ENCODE peak calls at places on chromosome 5, in four cellular contexts. One of them, this sample, is unnamed.
A peak's percentile ranks its signal among the peaks of the same experiment; 100 is the strongest.

GRCh38 chr5:75049581-75050274 is 2.6 kb downstream of the GCNT4 start:
- DNase-seq in GM12878: no peak
- DNase-seq in HepG2: peak; percentile 69
- DNase-seq in K562: peak; percentile 66
- DNase-seq in this sample: peak; percentile 90

GRCh38 chr5:111061618-111062017 is 9.9 kb upstream of the TSLP start:
- DNase-seq in K562: no peak
- DNase-seq in HepG2: no peak
- DNase-seq in GM12878: no peak
- DNase-seq in this sample: no peak

GRCh38 chr5:168695436-168695835 is 116.3 kb upstream of the PANK3 start:
- DNase-seq in GM12878: no peak
- DNase-seq in HepG2: no peak
- DNase-seq in K562: no peak
- DNase-seq in this sample: no peak

GRCh38 chr5:78745985-78746384 is 97.4 kb upstream of the LHFPL2 start:
- DNase-seq in K562: no peak
- DNase-seq in HepG2: no peak
- DNase-seq in GM12878: no peak
- DNase-seq in this sample: peak; percentile 16

GRCh38 chr5:159850192-159850573 is 66.1 kb upstream of the ADRA1B start:
- DNase-seq in HepG2: no peak
- DNase-seq in GM12878: no peak
- DNase-seq in K562: no peak
- DNase-seq in this sample: peak; percentile 27

GRCh38 chr5:98769256-98770157 is 4.0 kb upstream of the RGMB start:
- DNase-seq in HepG2: no peak
- DNase-seq in GM12878: no peak
- DNase-seq in K562: no peak
- DNase-seq in this sample: peak; percentile 89

GRCh38 chr5:2887401-2888348 is 136.2 kb upstream of the IRX2 start:
- DNase-seq in K562: no peak
- DNase-seq in HepG2: no peak
- DNase-seq in GM12878: no peak
- DNase-seq in this sample: no peak

GRCh38 chr5:61924251-61924650 is 381.8 kb upstream of the KIF2A start:
- DNase-seq in K562: no peak
- DNase-seq in GM12878: no peak
- DNase-seq in HepG2: no peak
- DNase-seq in this sample: no peak

GRCh38 chr5:109911731-109912130 is 222.0 kb downstream of the MAN2A1 start:
- DNase-seq in GM12878: no peak
- DNase-seq in K562: no peak
- DNase-seq in HepG2: no peak
- DNase-seq in this sample: no peak

GRCh38 chr5:81128416-81128815 is 104.7 kb upstream of the CKMT2 start:
- DNase-seq in HepG2: no peak
- DNase-seq in GM12878: no peak
- DNase-seq in K562: no peak
- DNase-seq in this sample: no peak

GRCh38 chr5:33734541-33734940 is 157.2 kb downstream of the ADAMTS12 start:
- DNase-seq in HepG2: no peak
- DNase-seq in GM12878: no peak
- DNase-seq in K562: no peak
- DNase-seq in this sample: peak; percentile 44

GRCh38 chr5:173567548-173567947 is 48.9 kb downstream of the BOD1 start:
- DNase-seq in K562: no peak
- DNase-seq in GM12878: no peak
- DNase-seq in HepG2: no peak
- DNase-seq in this sample: no peak

GRCh38 chr5:101897914-101898313 is 398.2 kb downstream of the SLCO4C1 start:
- DNase-seq in K562: no peak
- DNase-seq in HepG2: no peak
- DNase-seq in GM12878: peak; percentile 1
- DNase-seq in this sample: peak; percentile 53

GRCh38 chr5:53045263-53045662 is 56.1 kb downstream of the ITGA2 start:
- DNase-seq in GM12878: no peak
- DNase-seq in K562: no peak
- DNase-seq in HepG2: no peak
- DNase-seq in this sample: no peak

GRCh38 chr5:53052499-53052898 is 57.1 kb downstream of the MOCS2 start:
- DNase-seq in HepG2: no peak
- DNase-seq in GM12878: no peak
- DNase-seq in K562: no peak
- DNase-seq in this sample: no peak

GRCh38 chr5:53053364-53053763 is 56.2 kb downstream of the MOCS2 start:
- DNase-seq in K562: no peak
- DNase-seq in GM12878: no peak
- DNase-seq in HepG2: no peak
- DNase-seq in this sample: no peak

DNA sequence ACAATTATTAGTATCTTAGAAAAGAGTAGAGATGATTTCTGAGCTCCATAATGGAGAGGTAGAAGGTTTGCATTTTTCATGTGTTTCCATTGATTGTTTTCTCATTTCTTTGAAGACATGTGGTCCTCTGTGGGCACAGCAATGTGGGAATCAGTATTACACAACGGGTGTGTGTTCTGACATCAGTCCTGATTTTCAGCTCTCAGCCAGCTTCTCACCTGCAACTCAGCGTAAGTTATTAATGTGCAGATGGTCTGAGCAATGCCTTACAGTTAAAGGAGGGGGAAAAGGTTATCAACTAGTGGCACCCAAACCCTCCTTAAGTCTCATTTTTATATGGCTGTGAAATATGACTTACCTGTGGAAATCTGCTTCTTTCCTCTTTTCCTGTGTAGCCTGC is 59.1 kb downstream of the ITGA2 start:
- DNase-seq in K562: no peak
- DNase-seq in GM12878: no peak
- DNase-seq in HepG2: no peak
- DNase-seq in this sample: no peak
- TF ChIP-seq JUNB in K562: no peak
- TF ChIP-seq JUNB in GM12878: no peak
- TF ChIP-seq JUNB in HepG2: no peak
- TF ChIP-seq JUNB in this sample: no peak

GRCh38 chr5:63043792-63044191 is 465.2 kb downstream of the LRRC70 start:
- DNase-seq in HepG2: no peak
- DNase-seq in K562: no peak
- DNase-seq in GM12878: no peak
- DNase-seq in this sample: peak; percentile 13
- H2AFZ ChIP-seq in HepG2: no peak overlapping the region
- H2AFZ ChIP-seq in K562: no peak overlapping the region
- H2AFZ ChIP-seq in GM12878: no peak overlapping the region
- H2AFZ ChIP-seq in this sample: peak overlapping the region; percentile 19

DNA sequence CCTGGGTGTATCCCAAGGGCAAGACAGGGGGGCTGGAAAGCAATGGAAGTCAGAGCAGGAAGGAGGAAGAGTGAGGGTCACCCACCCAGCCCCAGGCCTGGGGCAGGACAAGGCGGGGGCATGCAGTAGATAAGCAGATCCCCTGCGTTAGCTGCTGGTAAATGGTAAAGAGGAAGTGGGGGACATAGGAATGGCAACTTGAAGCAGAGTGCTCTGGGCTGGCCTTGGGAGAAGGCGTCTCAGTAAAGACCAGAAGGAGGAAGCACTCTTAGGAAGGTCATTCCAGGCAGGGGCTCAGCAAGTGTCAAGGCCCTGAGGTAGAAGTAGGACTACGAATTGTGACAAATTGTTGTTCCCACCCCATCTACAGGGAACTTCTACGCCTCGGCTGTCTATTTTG is 15.1 kb downstream of the TCOF1 start:
- DNase-seq in HepG2: no peak
- DNase-seq in K562: no peak
- DNase-seq in GM12878: no peak
- DNase-seq in this sample: no peak
- H3K79me2 ChIP-seq in HepG2: no peaks in the 10 kb centered on the region
- H3K79me2 ChIP-seq in K562: no peaks in the 10 kb centered on the region
- H3K79me2 ChIP-seq in GM12878: no peaks in the 10 kb centered on the region
- H3K79me2 ChIP-seq in this sample: no peaks in the 10 kb centered on the region

GRCh38 chr5:370311-370958 is 48.9 kb downstream of the AHRR start:
- DNase-seq in HepG2: no peak
- DNase-seq in K562: no peak
- DNase-seq in GM12878: no peak
- DNase-seq in this sample: no peak

GRCh38 chr5:366541-367357 is 45.2 kb downstream of the AHRR start:
- DNase-seq in K562: no peak
- DNase-seq in GM12878: no peak
- DNase-seq in HepG2: no peak
- DNase-seq in this sample: no peak

GRCh38 chr5:367358-368130 is 46.0 kb downstream of the AHRR start:
- DNase-seq in K562: no peak
- DNase-seq in GM12878: no peak
- DNase-seq in HepG2: no peak
- DNase-seq in this sample: no peak

GRCh38 chr5:369151-369939 is 47.8 kb downstream of the AHRR start:
- DNase-seq in K562: no peak
- DNase-seq in GM12878: peak; percentile 40
- DNase-seq in HepG2: no peak
- DNase-seq in this sample: no peak

GRCh38 chr5:368162-369084 is 46.9 kb downstream of the AHRR start:
- DNase-seq in K562: no peak
- DNase-seq in GM12878: peak; percentile 73
- DNase-seq in HepG2: no peak
- DNase-seq in this sample: no peak
- TF ChIP-seq JUNB in K562: no peak
- TF ChIP-seq JUNB in GM12878: peak; percentile 72
- TF ChIP-seq JUNB in HepG2: no peak
- TF ChIP-seq JUNB in this sample: no peak

GRCh38 chr5:34844999-34845398 is 6.0 kb downstream of the TTC23L start:
- DNase-seq in HepG2: no peak
- DNase-seq in K562: no peak
- DNase-seq in GM12878: no peak
- DNase-seq in this sample: no peak

GRCh38 chr5:34847552-34847951 is 8.6 kb downstream of the TTC23L start:
- DNase-seq in GM12878: no peak
- DNase-seq in K562: no peak
- DNase-seq in HepG2: no peak
- DNase-seq in this sample: no peak

GRCh38 chr5:34847056-34847455 is 8.1 kb downstream of the TTC23L start:
- DNase-seq in K562: no peak
- DNase-seq in HepG2: no peak
- DNase-seq in GM12878: no peak
- DNase-seq in this sample: no peak

GRCh38 chr5:34848230-34848629 is 9.3 kb downstream of the TTC23L start:
- DNase-seq in GM12878: no peak
- DNase-seq in HepG2: no peak
- DNase-seq in K562: no peak
- DNase-seq in this sample: no peak

DNA sequence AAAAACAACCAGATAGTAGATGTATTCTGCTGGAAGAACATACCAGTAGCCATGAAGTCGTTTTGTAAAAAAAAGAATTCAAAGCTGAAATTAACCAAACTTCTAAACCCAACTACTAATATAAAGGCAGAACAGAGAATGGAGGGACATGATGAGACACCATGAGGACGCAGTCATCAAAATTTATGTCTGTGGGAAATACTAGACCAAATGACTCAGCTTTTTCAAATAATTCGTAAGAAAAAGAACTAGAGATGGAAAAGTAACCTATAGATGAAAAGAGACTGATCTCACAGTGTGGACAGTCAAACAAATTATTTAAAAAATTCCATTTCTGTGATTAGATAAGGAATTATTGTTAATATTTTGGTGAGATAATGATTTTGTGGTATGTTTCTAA is 10.3 kb downstream of the TTC23L start:
- DNase-seq in HepG2: no peak
- DNase-seq in K562: no peak
- DNase-seq in GM12878: no peak
- DNase-seq in this sample: no peak
- H2AFZ ChIP-seq in HepG2: no peak overlapping the region
- H2AFZ ChIP-seq in K562: no peak overlapping the region
- H2AFZ ChIP-seq in GM12878: no peak overlapping the region
- H2AFZ ChIP-seq in this sample: no peak overlapping the region

GRCh38 chr5:140131967-140132409 is 6.3 kb downstream of the IGIP start:
- DNase-seq in K562: no peak
- DNase-seq in GM12878: no peak
- DNase-seq in HepG2: no peak
- DNase-seq in this sample: no peak
- H3K79me2 ChIP-seq in K562: no peaks in the 10 kb centered on the region
- H3K79me2 ChIP-seq in GM12878: no peaks in the 10 kb centered on the region
- H3K79me2 ChIP-seq in HepG2: peaks cover 4% of the 10 kb centered on the region
- H3K79me2 ChIP-seq in this sample: no peaks in the 10 kb centered on the region

GRCh38 chr5:10559151-10559550 is 4.7 kb upstream of the ANKRD33B start:
- DNase-seq in GM12878: no peak
- DNase-seq in K562: peak; percentile 7
- DNase-seq in HepG2: no peak
- DNase-seq in this sample: no peak

GRCh38 chr5:10557747-10558295 is 6.0 kb upstream of the ANKRD33B start:
- DNase-seq in GM12878: no peak
- DNase-seq in K562: peak; percentile 4
- DNase-seq in HepG2: no peak
- DNase-seq in this sample: no peak

GRCh38 chr5:10556893-10557746 is 6.8 kb upstream of the ANKRD33B start:
- DNase-seq in GM12878: no peak
- DNase-seq in HepG2: no peak
- DNase-seq in K562: peak; percentile 16
- DNase-seq in this sample: no peak

GRCh38 chr5:10555134-10555733 is 8.6 kb upstream of the ANKRD33B start:
- DNase-seq in GM12878: no peak
- DNase-seq in K562: peak; percentile 7
- DNase-seq in HepG2: no peak
- DNase-seq in this sample: no peak

GRCh38 chr5:10556331-10556807 is 7.5 kb upstream of the ANKRD33B start:
- DNase-seq in HepG2: no peak
- DNase-seq in K562: peak; percentile 21
- DNase-seq in GM12878: no peak
- DNase-seq in this sample: no peak
- TF ChIP-seq JUNB in HepG2: no peak
- TF ChIP-seq JUNB in K562: no peak
- TF ChIP-seq JUNB in GM12878: no peak
- TF ChIP-seq JUNB in this sample: no peak

DNA sequence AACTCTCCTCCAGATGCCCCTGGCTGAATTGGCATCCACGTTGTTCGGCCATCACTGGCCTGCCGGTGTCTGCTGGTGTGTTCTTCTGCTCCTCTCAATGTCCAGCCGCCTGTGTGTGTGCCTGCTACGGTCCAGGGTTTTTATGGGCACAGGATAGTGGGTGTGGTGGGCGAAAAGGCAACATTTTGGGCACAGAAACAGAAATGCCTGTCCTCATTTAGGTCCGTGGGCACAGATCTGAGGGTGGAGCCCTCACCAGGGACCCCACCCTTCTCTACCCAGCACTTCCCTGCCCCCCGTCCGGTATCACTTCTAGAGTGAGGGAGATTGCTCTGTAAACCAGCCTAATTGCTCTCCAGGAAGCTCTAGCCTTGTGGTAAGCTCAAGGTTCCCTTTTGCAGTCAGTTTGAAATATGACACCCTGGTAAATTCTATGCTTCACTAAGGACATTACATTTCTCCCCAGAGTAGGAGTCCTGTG is 410.1 kb downstream of the MAT2B start:
- DNase-seq in GM12878: peak; percentile 62
- DNase-seq in K562: no peak
- DNase-seq in HepG2: peak; percentile 27
- DNase-seq in this sample: peak; percentile 49
- H2AFZ ChIP-seq in GM12878: peak overlapping the region; percentile 75
- H2AFZ ChIP-seq in K562: no peak overlapping the region
- H2AFZ ChIP-seq in HepG2: no peak overlapping the region
- H2AFZ ChIP-seq in this sample: peak overlapping the region; percentile 85

GRCh38 chr5:18987101-18987500 is 1000.9 kb downstream of the CDH18 start:
- DNase-seq in K562: no peak
- DNase-seq in GM12878: no peak
- DNase-seq in HepG2: no peak
- DNase-seq in this sample: no peak
- H3K79me2 ChIP-seq in K562: no peaks in the 10 kb centered on the region
- H3K79me2 ChIP-seq in GM12878: no peaks in the 10 kb centered on the region
- H3K79me2 ChIP-seq in HepG2: no peaks in the 10 kb centered on the region
- H3K79me2 ChIP-seq in this sample: no peaks in the 10 kb centered on the region